ENCODE peak calls at places on chromosomes 7 and 10, in seven cellular contexts. K, X, M, V, H, G and J are unnamed samples.
A peak's percentile ranks its signal among the peaks of the same experiment; 100 is the strongest.

GRCh38 chr7:82699773-82700186 is 256.2 kb upstream of the CACNA2D1 start:
- DNase-seq in M (no peak), V (no peak), H (peak; percentile 60), K (no peak), G (peak; percentile 35), X (peak; percentile 55), J (no peak)

GRCh38 chr10:52720018-52720417 is 52.6 kb downstream of the MBL2 start:
- DNase-seq in V (no peak), M (no peak), H (no peak), G (no peak), X (no peak), K (no peak), J (no peak)

GRCh38 chr10:526651-527312 is 162.7 kb downstream of the DIP2C start:
- DNase-seq in G (no peak), V (no peak), X (no peak), M (peak; percentile 62), K (peak; percentile 36), H (no peak), J (no peak)

GRCh38 chr7:44962483-44963251 is 16.1 kb downstream of the MYO1G start:
- DNase-seq in G (no peak), X (no peak), M (peak; percentile 78), K (peak; percentile 71), V (no peak), H (no peak), J (no peak)

GRCh38 chr10:113445736-113446135 is 107.1 kb upstream of the HABP2 start:
- DNase-seq in K (no peak), H (no peak), X (no peak), V (no peak), M (no peak), G (no peak), J (no peak)

GRCh38 chr10:108598831-108599230 is 1324.5 kb downstream of the XPNPEP1 start:
- DNase-seq in G (no peak), V (no peak), X (no peak), M (no peak), K (no peak), H (peak; percentile 8), J (no peak)

GRCh38 chr7:47093254-47093798 is 488.6 kb downstream of the TNS3 start:
- DNase-seq in G (no peak), K (no peak), V (no peak), H (no peak), X (no peak), M (no peak), J (no peak)

GRCh38 chr7:41987-42386 is 150.4 kb upstream of the FAM20C start:
- DNase-seq in X (no peak), G (peak; percentile 1), H (no peak), M (no peak), V (peak; percentile 1), K (no peak), J (no peak)

GRCh38 chr7:39304683-39305405 is 261.4 kb upstream of the YAE1 start:
- DNase-seq in M (no peak), V (no peak), G (no peak), H (no peak), X (no peak), K (no peak), J (no peak)

GRCh38 chr10:7610651-7611389 is 55.9 kb downstream of the ITIH5 start:
- DNase-seq in V (peak; percentile 74), G (no peak), K (peak; percentile 78), H (no peak), M (no peak), X (peak; percentile 44), J (peak; percentile 61)

GRCh38 chr10:120556164-120556532 is 99.1 kb downstream of the PLPP4 start:
- DNase-seq in M (no peak), V (no peak), K (no peak), X (no peak), H (no peak), G (no peak), J (no peak)

GRCh38 chr7:70681111-70681846 is 450.7 kb upstream of the GALNT17 start:
- DNase-seq in H (no peak), K (no peak), V (no peak), X (no peak), G (no peak), M (no peak), J (no peak)

GRCh38 chr7:85130702-85131101 is 56.2 kb downstream of the SEMA3D start:
- DNase-seq in K (no peak), G (no peak), V (no peak), X (no peak), H (no peak), M (no peak), J (no peak)

GRCh38 chr7:46900312-46901263 is 681.3 kb downstream of the TNS3 start:
- DNase-seq in M (no peak), K (no peak), G (peak; percentile 48), X (no peak), V (peak; percentile 51), H (no peak), J (no peak)

GRCh38 chr7:41924798-41925197 is 221.9 kb upstream of the INHBA start:
- DNase-seq in H (no peak), M (no peak), G (no peak), X (no peak), V (no peak), K (no peak), J (no peak)

GRCh38 chr10:89201345-89202032 is 5.6 kb downstream of the CH25H start:
- DNase-seq in K (no peak), G (no peak), V (no peak), M (no peak), X (no peak), H (no peak), J (no peak)

GRCh38 chr10:104297697-104298660 is 29.0 kb downstream of the GSTO2 start:
- DNase-seq in H (no peak), K (peak; percentile 55), V (no peak), X (no peak), G (no peak), M (no peak), J (no peak)

GRCh38 chr10:123202526-123202925 is 48.3 kb downstream of the BUB3 start:
- DNase-seq in X (no peak), M (no peak), K (no peak), G (no peak), V (no peak), H (no peak), J (no peak)

GRCh38 chr7:34430456-34430855 is 227.6 kb upstream of the NPSR1 start:
- DNase-seq in V (no peak), X (no peak), M (no peak), H (peak; percentile 30), G (peak; percentile 12), K (no peak), J (no peak)

GRCh38 chr10:92691042-92691590 is 1.4 kb downstream of the HHEX start:
- DNase-seq in X (no peak), K (no peak), V (no peak), M (peak; percentile 86), G (no peak), H (no peak), J (no peak)

GRCh38 chr7:31261373-31261772 is 79.2 kb downstream of the NEUROD6 start:
- DNase-seq in K (no peak), M (no peak), H (no peak), V (no peak), X (no peak), G (no peak), J (no peak)

GRCh38 chr10:61902448-61903183 is 1.1 kb downstream of the ARID5B start:
- DNase-seq in K (no peak), G (peak; percentile 79), M (no peak), V (peak; percentile 50), X (peak; percentile 64), H (peak; percentile 55), J (peak; percentile 22)

GRCh38 chr7:119090851-119091250 is 866.3 kb downstream of the ANKRD7 start:
- DNase-seq in H (no peak), G (no peak), K (no peak), M (no peak), X (no peak), V (no peak), J (no peak)

GRCh38 chr10:13787015-13787421 is 200.3 kb downstream of the PRPF18 start:
- DNase-seq in M (peak; percentile 82), V (no peak), H (peak; percentile 13), G (no peak), X (peak; percentile 17), K (no peak), J (no peak)

GRCh38 chr10:49605939-49606509 is 4.1 kb upstream of the SLC18A3 start:
- DNase-seq in X (no peak), H (no peak), G (no peak), K (no peak), V (peak; percentile 8), M (no peak), J (no peak)

GRCh38 chr7:130956417-130957139 is 222.6 kb upstream of the KLF14 start:
- DNase-seq in G (no peak), K (no peak), H (no peak), M (no peak), X (no peak), V (no peak), J (no peak)
- H3K4me1 ChIP-seq in G (no peaks in the 10 kb centered on the region), K (peaks cover 6% of the 10 kb centered on the region), H (peaks cover 86% of the 10 kb centered on the region), M (peaks cover 100% of the 10 kb centered on the region), X (peaks cover 11% of the 10 kb centered on the region), V (peaks cover 13% of the 10 kb centered on the region), J (peaks cover 75% of the 10 kb centered on the region)

GRCh38 chr10:45437587-45438456 is 63.8 kb downstream of the ALOX5 start:
- DNase-seq in K (no peak), G (no peak), V (no peak), M (no peak), X (no peak), H (no peak), J (no peak)
- TF ChIP-seq POLR2A in K (no peak), G (no peak), V (no peak), M (no peak), X (no peak), H (no peak), J (no peak)

GRCh38 chr10:125033146-125033924 is 91.4 kb downstream of the ZRANB1 start:
- DNase-seq in M (no peak), G (no peak), H (no peak), X (no peak), K (peak; percentile 27), V (peak; percentile 47), J (no peak)

GRCh38 chr10:125030567-125031197 is 88.8 kb downstream of the ZRANB1 start:
- DNase-seq in K (peak; percentile 35), X (no peak), M (no peak), G (no peak), H (no peak), V (no peak), J (peak; percentile 64)

GRCh38 chr10:125034671-125035070 is 92.7 kb downstream of the ZRANB1 start:
- DNase-seq in X (no peak), K (peak; percentile 32), H (no peak), V (no peak), M (no peak), G (no peak), J (no peak)

GRCh38 chr10:125035136-125035535 is 93.2 kb downstream of the ZRANB1 start:
- DNase-seq in K (no peak), G (no peak), V (no peak), X (no peak), M (no peak), H (peak; percentile 40), J (no peak)

DNA sequence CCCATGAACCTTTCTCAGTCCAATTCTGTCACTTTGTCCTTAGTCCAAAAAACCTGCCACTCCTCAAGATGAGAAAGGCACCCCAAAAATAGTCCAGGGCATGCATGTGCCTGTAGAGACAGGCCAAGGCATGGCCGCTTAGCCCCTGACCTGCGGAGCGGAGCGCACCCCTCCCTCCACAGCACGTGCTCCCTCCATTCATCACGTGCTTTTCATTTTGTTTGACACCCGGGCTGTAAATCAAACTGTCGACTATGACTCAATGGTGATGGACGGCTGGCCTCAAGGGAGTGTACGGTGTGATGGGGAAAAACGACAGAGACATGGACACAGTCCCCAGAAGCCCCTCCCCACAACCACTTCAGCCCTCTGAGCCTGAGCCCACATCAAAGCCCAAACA is 90.6 kb downstream of the ZRANB1 start:
- DNase-seq in X (no peak), V (no peak), K (no peak), M (no peak), H (no peak), G (no peak), J (no peak)
- H3K4me1 ChIP-seq in X (no peaks in the 10 kb centered on the region), V (no peaks in the 10 kb centered on the region), K (peaks cover 9% of the 10 kb centered on the region), M (peaks cover 35% of the 10 kb centered on the region), H (peaks cover 45% of the 10 kb centered on the region), G (peaks cover 25% of the 10 kb centered on the region), J (peaks cover 78% of the 10 kb centered on the region)

GRCh38 chr10:51074238-51075028 is at the start of gene PRKG1:
- DNase-seq in K (peak; percentile 75), X (peak; percentile 71), G (peak; percentile 75), M (peak; percentile 79), V (peak; percentile 81), H (peak; percentile 41), J (peak; percentile 46)
- TF ChIP-seq POLR2A in K (peak; percentile 31), X (peak; percentile 37), G (no peak), M (no peak), V (peak; percentile 47), H (no peak), J (no peak)